ENCODE peak calls at places on chromosomes 4 and X, in four cellular contexts. L is lower lobe of right lung; J is pancreas; O is activated CD8-positive, alpha-beta T cell treated with anti-CD3 and anti-CD28 coated beads, Interleukin-2, amount 10 ng/mL, durations not matched to agents 7 days and 5 days. F is an unnamed sample.

GRCh38 chrX:14916017-14916674 is 42.9 kb downstream of the MOSPD2 start:
- ATAC-seq in J (no peak), L (no peak), O (no peak), F (no peak)

GRCh38 chr4:145679520-145679919 is 426 bp upstream of the C4orf51 start:
- ATAC-seq in O (no peak), J (peak), L (peak), F (no peak)

GRCh38 chrX:129719931-129720520 is 18.8 kb upstream of the XPNPEP2 start:
- ATAC-seq in J (no peak), L (no peak), O (no peak), F (no peak)

GRCh38 chr4:16262188-16262587 is 35.9 kb upstream of the TAPT1 start:
- ATAC-seq in L (no peak), O (no peak), J (no peak), F (no peak)

GRCh38 chr4:3243066-3243775 is 5.7 kb upstream of the MSANTD1 start:
- ATAC-seq in J (no peak), O (peak), L (no peak), F (no peak)

GRCh38 chrX:63354484-63354883 is 3.4 kb upstream of the SPIN4 start:
- ATAC-seq in O (no peak), L (no peak), J (no peak), F (no peak)

GRCh38 chrX:69618803-69619202 is 2.9 kb downstream of the EDA start:
- ATAC-seq in J (no peak), O (no peak), L (no peak), F (no peak)

GRCh38 chr4:2791518-2792395 is 1.1 kb upstream of the SH3BP2 start:
- ATAC-seq in J (no peak), O (no peak), L (no peak), F (no peak)

GRCh38 chr4:7371122-7371941 is 63.4 kb downstream of the PSAPL1 start:
- ATAC-seq in L (no peak), J (no peak), O (no peak), F (no peak)

GRCh38 chr4:159252491-159252890 is 149.6 kb downstream of the RAPGEF2 start:
- ATAC-seq in L (no peak), O (no peak), J (peak), F (no peak)

GRCh38 chr4:47054130-47054529 is 22.8 kb downstream of the GABRB1 start:
- ATAC-seq in O (no peak), L (no peak), J (no peak), F (peak)

GRCh38 chrX:101071585-101071984 is 7.1 kb upstream of the TMEM35A start:
- ATAC-seq in J (no peak), L (no peak), O (no peak), F (no peak)

GRCh38 chr4:153023692-153024394 is 87.7 kb downstream of the FHDC1 start:
- ATAC-seq in L (no peak), O (no peak), J (no peak), F (no peak)

GRCh38 chrX:133414399-133415275 is 652 bp downstream of the GPC4 start:
- ATAC-seq in O (no peak), J (peak), L (peak), F (no peak)

GRCh38 chr4:78032446-78032845 is 24.7 kb upstream of the FRAS1 start:
- ATAC-seq in L (no peak), J (no peak), O (no peak), F (no peak)

GRCh38 chr4:26412381-26413372 is 77.6 kb downstream of the CCKAR start:
- ATAC-seq in O (no peak), J (peak), L (peak), F (no peak)

GRCh38 chrX:129530410-129530809 is 7.1 kb upstream of the SMARCA1 start:
- ATAC-seq in L (no peak), O (no peak), J (no peak), F (no peak)

GRCh38 chr4:179116581-179116980 is 1674.3 kb upstream of the AGA start:
- ATAC-seq in O (no peak), L (no peak), J (no peak), F (no peak)

GRCh38 chrX:136689441-136689840 is 41.5 kb downstream of the CD40LG start:
- ATAC-seq in L (no peak), O (peak), J (no peak), F (no peak)

GRCh38 chrX:143634373-143634685 is 1.6 kb downstream of the SLITRK4 start:
- ATAC-seq in L (peak), O (no peak), J (peak), F (no peak)

GRCh38 chr4:70903282-70903603 is 1.1 kb downstream of the MOB1B start:
- ATAC-seq in J (no peak), O (no peak), L (no peak), F (peak)

GRCh38 chr4:142291299-142291698 is 554.8 kb downstream of the INPP4B start:
- ATAC-seq in O (no peak), L (no peak), J (no peak), F (no peak)

GRCh38 chr4:77854431-77855111 is 8.1 kb upstream of the MRPL1 start:
- ATAC-seq in O (peak), J (no peak), L (peak), F (no peak)

GRCh38 chr4:15395342-15395741 is 32.5 kb upstream of the C1QTNF7 start:
- ATAC-seq in J (no peak), O (no peak), L (no peak), F (no peak)

GRCh38 chr4:42350611-42351182 is 46.6 kb upstream of the SHISA3 start:
- ATAC-seq in J (no peak), O (no peak), L (no peak), F (no peak)

GRCh38 chr4:99624141-99624719 is 33.4 kb downstream of the C4orf54 start:
- ATAC-seq in J (no peak), O (peak), L (peak), F (no peak)

GRCh38 chr4:10746371-10747143 is 62.0 kb upstream of the CLNK start:
- ATAC-seq in L (no peak), J (no peak), O (no peak), F (no peak)

GRCh38 chrX:72395252-72395651 is 89.5 kb upstream of the CITED1 start:
- ATAC-seq in J (no peak), O (no peak), L (no peak), F (no peak)

GRCh38 chrX:150546711-150547153 is 21.7 kb upstream of the MTM1 start:
- ATAC-seq in L (peak), O (peak), J (no peak), F (no peak)

F was measured in stimulated activated memory B cell treated with anti-CD40 and anti-IgM and Interleukin-4, amounts not matched to agents 10 μg/mL and 1 μg/mL and 100 μg/mL, for 72 hours.